ENCODE peak calls at places on chromosome 21, in five cellular contexts. One of them, this sample, is unnamed.

GRCh38 chr21:31564439-31564838 is 95.1 kb upstream of the SOD1 start:
- DNase-seq in neural progenitor cell: no peak
- DNase-seq in astrocyte of the hippocampus: peak
- DNase-seq in coronary artery: no peak
- DNase-seq in upper lobe of right lung: no peak
- DNase-seq in this sample: no peak

GRCh38 chr21:42174173-42174572 is 44.8 kb upstream of the ABCG1 start:
- DNase-seq in coronary artery: no peak
- DNase-seq in upper lobe of right lung: peak
- DNase-seq in neural progenitor cell: no peak
- DNase-seq in astrocyte of the hippocampus: no peak
- DNase-seq in this sample: no peak

GRCh38 chr21:30116474-30116873 is 50.1 kb downstream of the CLDN17 start:
- DNase-seq in neural progenitor cell: no peak
- DNase-seq in upper lobe of right lung: no peak
- DNase-seq in coronary artery: no peak
- DNase-seq in astrocyte of the hippocampus: no peak
- DNase-seq in this sample: no peak

GRCh38 chr21:37373539-37373938 is 7.0 kb downstream of the DYRK1A start:
- DNase-seq in coronary artery: no peak
- DNase-seq in neural progenitor cell: no peak
- DNase-seq in upper lobe of right lung: no peak
- DNase-seq in astrocyte of the hippocampus: no peak
- DNase-seq in this sample: no peak

GRCh38 chr21:44415073-44416025 is 40.0 kb upstream of the LRRC3 start:
- DNase-seq in upper lobe of right lung: peak
- DNase-seq in astrocyte of the hippocampus: no peak
- DNase-seq in neural progenitor cell: peak
- DNase-seq in coronary artery: no peak
- DNase-seq in this sample: peak

GRCh38 chr21:31279986-31280385 is 64.1 kb downstream of the TIAM1 start:
- DNase-seq in neural progenitor cell: no peak
- DNase-seq in astrocyte of the hippocampus: no peak
- DNase-seq in upper lobe of right lung: no peak
- DNase-seq in coronary artery: no peak
- DNase-seq in this sample: no peak

GRCh38 chr21:42258885-42259407 is 40.0 kb downstream of the ABCG1 start:
- DNase-seq in neural progenitor cell: no peak
- DNase-seq in upper lobe of right lung: no peak
- DNase-seq in astrocyte of the hippocampus: no peak
- DNase-seq in coronary artery: no peak
- DNase-seq in this sample: no peak

GRCh38 chr21:37206531-37206930 is 60.6 kb downstream of the VPS26C start:
- DNase-seq in neural progenitor cell: no peak
- DNase-seq in astrocyte of the hippocampus: no peak
- DNase-seq in upper lobe of right lung: no peak
- DNase-seq in coronary artery: no peak
- DNase-seq in this sample: no peak

GRCh38 chr21:45308211-45309068 is 20.7 kb upstream of the POFUT2 start:
- DNase-seq in neural progenitor cell: no peak
- DNase-seq in astrocyte of the hippocampus: peak
- DNase-seq in upper lobe of right lung: peak
- DNase-seq in coronary artery: no peak
- DNase-seq in this sample: no peak

GRCh38 chr21:31235671-31236450 is 108.2 kb downstream of the TIAM1 start:
- DNase-seq in coronary artery: no peak
- DNase-seq in neural progenitor cell: no peak
- DNase-seq in upper lobe of right lung: no peak
- DNase-seq in astrocyte of the hippocampus: peak
- DNase-seq in this sample: no peak

GRCh38 chr21:44368711-44369446 is 15.5 kb downstream of the TRPM2 start:
- DNase-seq in coronary artery: peak
- DNase-seq in upper lobe of right lung: peak
- DNase-seq in neural progenitor cell: peak
- DNase-seq in astrocyte of the hippocampus: no peak
- DNase-seq in this sample: peak

GRCh38 chr21:38661296-38662223 is 144.2 kb upstream of the ETS2 start:
- DNase-seq in astrocyte of the hippocampus: peak
- DNase-seq in coronary artery: no peak
- DNase-seq in neural progenitor cell: peak
- DNase-seq in upper lobe of right lung: peak
- DNase-seq in this sample: no peak

GRCh38 chr21:34807881-34808568 is 139.2 kb downstream of the CLIC6 start:
- DNase-seq in coronary artery: no peak
- DNase-seq in astrocyte of the hippocampus: peak
- DNase-seq in upper lobe of right lung: no peak
- DNase-seq in neural progenitor cell: no peak
- DNase-seq in this sample: no peak

GRCh38 chr21:45747802-45748445 is 104.4 kb downstream of the PCBP3 start:
- DNase-seq in coronary artery: peak
- DNase-seq in upper lobe of right lung: no peak
- DNase-seq in astrocyte of the hippocampus: peak
- DNase-seq in neural progenitor cell: no peak
- DNase-seq in this sample: no peak

GRCh38 chr21:25512095-25513086 is 94.9 kb downstream of the MRPL39 start:
- DNase-seq in neural progenitor cell: no peak
- DNase-seq in coronary artery: no peak
- DNase-seq in upper lobe of right lung: no peak
- DNase-seq in astrocyte of the hippocampus: no peak
- DNase-seq in this sample: no peak

GRCh38 chr21:31446206-31446900 is 102.3 kb upstream of the TIAM1 start:
- DNase-seq in upper lobe of right lung: no peak
- DNase-seq in neural progenitor cell: no peak
- DNase-seq in astrocyte of the hippocampus: no peak
- DNase-seq in coronary artery: no peak
- DNase-seq in this sample: no peak

GRCh38 chr21:45894107-45894810 is 87.3 kb upstream of the COL6A1 start:
- DNase-seq in upper lobe of right lung: no peak
- DNase-seq in coronary artery: no peak
- DNase-seq in astrocyte of the hippocampus: peak
- DNase-seq in neural progenitor cell: peak
- DNase-seq in this sample: no peak

GRCh38 chr21:45295576-45296365 is 8.1 kb upstream of the POFUT2 start:
- DNase-seq in neural progenitor cell: no peak
- DNase-seq in upper lobe of right lung: no peak
- DNase-seq in coronary artery: peak
- DNase-seq in astrocyte of the hippocampus: peak
- DNase-seq in this sample: peak

GRCh38 chr21:35316933-35317332 is 267.8 kb upstream of the RUNX1 start:
- DNase-seq in coronary artery: no peak
- DNase-seq in neural progenitor cell: no peak
- DNase-seq in upper lobe of right lung: no peak
- DNase-seq in astrocyte of the hippocampus: peak
- DNase-seq in this sample: no peak

This sample was measured in mesenteric fat pad.